ENCODE peak calls at places on chromosomes 11 and 22, in five cellular contexts. One of them, this sample, is unnamed.

GRCh38 chr11:123357990-123358827 is 71.9 kb upstream of the GRAMD1B start:
- DNase-seq in lower lobe of right lung: no peak
- DNase-seq in kidney: peak
- DNase-seq in GM23338: peak
- DNase-seq in left ventricle myocardium inferior: peak
- DNase-seq in this sample: no peak

GRCh38 chr22:42294034-42294985 is 23.9 kb upstream of the TCF20 start:
- DNase-seq in kidney: no peak
- DNase-seq in lower lobe of right lung: no peak
- DNase-seq in left ventricle myocardium inferior: peak
- DNase-seq in GM23338: peak
- DNase-seq in this sample: no peak

GRCh38 chr22:17145021-17145680 is 13.9 kb downstream of the HDHD5 start:
- DNase-seq in left ventricle myocardium inferior: no peak
- DNase-seq in GM23338: no peak
- DNase-seq in lower lobe of right lung: no peak
- DNase-seq in kidney: no peak
- DNase-seq in this sample: no peak

GRCh38 chr11:114262681-114263509 is 33.3 kb upstream of the NNMT start:
- DNase-seq in lower lobe of right lung: no peak
- DNase-seq in kidney: no peak
- DNase-seq in GM23338: peak
- DNase-seq in left ventricle myocardium inferior: no peak
- DNase-seq in this sample: no peak

GRCh38 chr11:69270929-69271328 is 23.0 kb upstream of the MYEOV start:
- DNase-seq in lower lobe of right lung: no peak
- DNase-seq in GM23338: no peak
- DNase-seq in left ventricle myocardium inferior: no peak
- DNase-seq in kidney: peak
- DNase-seq in this sample: no peak

GRCh38 chr22:37241351-37242142 is 2.5 kb downstream of the RAC2 start:
- DNase-seq in GM23338: no peak
- DNase-seq in left ventricle myocardium inferior: no peak
- DNase-seq in lower lobe of right lung: peak
- DNase-seq in kidney: peak
- DNase-seq in this sample: no peak

GRCh38 chr22:45897736-45898135 is 79.2 kb downstream of the WNT7B start:
- DNase-seq in kidney: peak
- DNase-seq in left ventricle myocardium inferior: no peak
- DNase-seq in lower lobe of right lung: peak
- DNase-seq in GM23338: no peak
- DNase-seq in this sample: no peak

GRCh38 chr22:28582806-28583205 is 96.8 kb downstream of the TTC28 start:
- DNase-seq in GM23338: peak
- DNase-seq in left ventricle myocardium inferior: no peak
- DNase-seq in lower lobe of right lung: no peak
- DNase-seq in kidney: no peak
- DNase-seq in this sample: no peak

GRCh38 chr11:67409261-67409666 is 5.4 kb downstream of the TBC1D10C start:
- DNase-seq in GM23338: no peak
- DNase-seq in lower lobe of right lung: no peak
- DNase-seq in left ventricle myocardium inferior: no peak
- DNase-seq in kidney: peak
- DNase-seq in this sample: no peak

GRCh38 chr11:29676993-29677392 is 339.8 kb downstream of the KCNA4 start:
- DNase-seq in left ventricle myocardium inferior: no peak
- DNase-seq in lower lobe of right lung: no peak
- DNase-seq in kidney: no peak
- DNase-seq in GM23338: no peak
- DNase-seq in this sample: no peak

GRCh38 chr11:81002374-81002773 is 1561.5 kb upstream of the TENM4 start:
- DNase-seq in GM23338: no peak
- DNase-seq in lower lobe of right lung: no peak
- DNase-seq in left ventricle myocardium inferior: no peak
- DNase-seq in kidney: no peak
- DNase-seq in this sample: no peak
- TF ChIP-seq CTCF in GM23338: no peak
- TF ChIP-seq CTCF in lower lobe of right lung: no peak
- TF ChIP-seq CTCF in left ventricle myocardium inferior: no peak
- TF ChIP-seq CTCF in kidney: no peak
- TF ChIP-seq CTCF in this sample: no peak

DNA sequence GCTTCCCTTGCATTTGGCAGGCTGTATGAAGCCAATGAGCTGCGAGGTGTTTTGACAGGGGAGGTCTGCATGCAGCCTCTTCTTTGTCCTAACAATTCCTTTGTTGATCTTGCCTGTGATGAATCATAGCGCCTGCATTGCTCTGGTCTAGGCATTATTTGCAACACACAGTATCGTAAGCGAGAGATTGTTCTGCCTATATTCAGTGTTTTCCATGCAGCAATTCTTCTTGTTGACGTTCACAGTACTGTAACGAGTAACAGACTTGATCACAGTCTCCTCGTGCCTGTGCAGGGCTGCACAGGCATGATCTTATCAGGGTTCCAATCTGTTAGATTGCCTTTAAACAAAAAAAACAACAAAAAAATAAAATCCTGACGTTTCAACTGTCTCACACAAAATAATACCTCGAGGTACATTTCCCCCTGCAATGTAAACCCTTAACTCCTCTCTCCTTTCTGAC is 13.9 kb upstream of the ADSL start:
- DNase-seq in kidney: no peak
- DNase-seq in GM23338: no peak
- DNase-seq in left ventricle myocardium inferior: no peak
- DNase-seq in lower lobe of right lung: no peak
- DNase-seq in this sample: no peak
- H3K27ac ChIP-seq in kidney: no peak
- H3K27ac ChIP-seq in GM23338: no peak
- H3K27ac ChIP-seq in left ventricle myocardium inferior: no peak
- H3K27ac ChIP-seq in lower lobe of right lung: no peak
- H3K27ac ChIP-seq in this sample: no peak

DNA sequence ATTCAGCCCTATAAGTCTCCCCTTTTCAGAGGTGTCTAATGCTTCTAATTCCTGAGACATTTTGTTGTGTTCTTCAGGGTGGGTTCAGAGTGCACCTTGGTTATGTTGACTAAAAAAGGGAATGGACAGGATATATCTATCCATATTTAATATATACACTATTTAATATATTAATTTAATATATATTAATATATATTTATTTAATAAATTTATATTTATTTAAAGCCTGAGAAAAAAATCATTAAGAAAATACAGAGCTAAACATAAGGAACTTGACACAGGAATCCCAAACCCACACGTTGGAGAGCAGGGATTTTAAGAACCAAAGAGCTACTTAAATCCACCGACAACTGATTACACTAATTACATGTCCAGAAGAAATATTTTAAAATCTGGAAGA is 674.2 kb upstream of the KIRREL3 start:
- DNase-seq in kidney: no peak
- DNase-seq in left ventricle myocardium inferior: no peak
- DNase-seq in GM23338: no peak
- DNase-seq in lower lobe of right lung: no peak
- DNase-seq in this sample: no peak
- H3K4me3 ChIP-seq in kidney: no peak
- H3K4me3 ChIP-seq in left ventricle myocardium inferior: no peak
- H3K4me3 ChIP-seq in GM23338: no peak
- H3K4me3 ChIP-seq in lower lobe of right lung: no peak
- H3K4me3 ChIP-seq in this sample: no peak

DNA sequence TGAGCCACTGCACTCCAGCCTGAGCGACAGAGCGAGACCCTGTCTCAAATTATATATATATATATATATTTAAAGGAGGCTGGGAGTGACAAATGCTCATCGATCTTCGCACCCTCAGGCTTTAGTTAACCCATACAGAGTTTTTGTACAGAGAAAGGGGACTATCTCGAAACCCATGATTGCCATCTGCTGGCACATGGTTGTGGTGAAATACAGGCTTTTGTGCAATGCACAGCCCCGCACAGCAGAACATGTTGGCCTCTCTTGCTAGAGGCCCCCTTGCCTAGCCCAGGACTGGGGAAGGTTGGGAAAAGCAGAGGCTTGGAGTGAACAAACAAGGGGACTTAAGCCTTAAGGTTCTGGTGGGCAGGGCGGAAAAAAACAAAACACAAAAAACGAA is 3.6 kb downstream of the MYBPC3 start:
- DNase-seq in lower lobe of right lung: no peak
- DNase-seq in GM23338: peak
- DNase-seq in kidney: no peak
- DNase-seq in left ventricle myocardium inferior: no peak
- DNase-seq in this sample: no peak
- TF ChIP-seq CTCF in lower lobe of right lung: no peak
- TF ChIP-seq CTCF in GM23338: peak
- TF ChIP-seq CTCF in kidney: peak
- TF ChIP-seq CTCF in left ventricle myocardium inferior: no peak
- TF ChIP-seq CTCF in this sample: no peak

DNA sequence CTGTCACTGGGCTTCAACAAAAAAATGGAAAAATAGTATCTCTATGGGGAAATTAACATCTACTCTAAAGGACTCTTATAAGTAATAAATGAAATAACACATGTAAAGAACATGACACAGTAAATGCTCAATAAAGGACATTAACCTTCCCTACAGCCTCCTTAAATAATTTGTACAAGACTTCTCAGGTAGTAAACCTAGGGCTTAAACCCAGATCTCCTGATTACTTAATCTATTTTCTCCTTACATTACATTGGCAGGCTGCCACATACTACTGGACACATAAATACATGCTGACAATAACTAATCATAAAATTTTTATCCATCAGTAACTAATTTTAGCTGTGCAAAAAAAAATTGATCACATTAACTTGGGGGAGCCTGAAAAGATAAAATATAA is 4.9 kb downstream of the AMBRA1 start:
- DNase-seq in kidney: no peak
- DNase-seq in GM23338: no peak
- DNase-seq in lower lobe of right lung: no peak
- DNase-seq in left ventricle myocardium inferior: no peak
- DNase-seq in this sample: no peak
- H3K27ac ChIP-seq in kidney: no peak
- H3K27ac ChIP-seq in GM23338: no peak
- H3K27ac ChIP-seq in lower lobe of right lung: no peak
- H3K27ac ChIP-seq in left ventricle myocardium inferior: no peak
- H3K27ac ChIP-seq in this sample: no peak

This sample was measured in right atrium auricular region.